ENCODE peak calls at places on chromosomes 12 and 14, in six cellular contexts. E is astrocyte, O is esophagus squamous epithelium, I is A549, M is fibroblast of villous mesenchyme, S is WERI-Rb-1. A is an unnamed sample.
A peak's percentile ranks its signal among the peaks of the same experiment; 100 is the strongest.

GRCh38 chr14:71554959-71555612 is 377.1 kb upstream of the RGS6 start:
- DNase-seq in S (no peak), I (no peak), E (no peak), M (peak; percentile 25), O (no peak), A (no peak)

GRCh38 chr12:129949652-129950051 is 45.8 kb upstream of the TMEM132D start:
- DNase-seq in S (peak; percentile 36), M (no peak), I (no peak), O (no peak), E (no peak), A (no peak)

GRCh38 chr12:2341051-2341751 is 288.4 kb downstream of the CACNA1C start:
- DNase-seq in O (no peak), I (no peak), E (no peak), M (no peak), S (no peak), A (no peak)

GRCh38 chr12:47377414-47378221 is 297.9 kb upstream of the AMIGO2 start:
- DNase-seq in O (peak; percentile 13), S (no peak), M (peak; percentile 99), E (peak; percentile 100), I (peak; percentile 90), A (no peak)

GRCh38 chr12:67430708-67431335 is 161.7 kb downstream of the CAND1 start:
- DNase-seq in E (no peak), S (no peak), M (peak; percentile 57), O (no peak), I (no peak), A (no peak)

GRCh38 chr14:92589213-92589852 is 75.8 kb downstream of the RIN3 start:
- DNase-seq in S (peak; percentile 24), I (no peak), E (no peak), O (no peak), M (peak; percentile 64), A (no peak)

GRCh38 chr14:71754422-71755095 is 177.7 kb upstream of the RGS6 start:
- DNase-seq in O (no peak), E (no peak), M (no peak), S (no peak), I (no peak), A (peak; percentile 71)

GRCh38 chr12:101040936-101041335 is 169.1 kb downstream of the SLC5A8 start:
- DNase-seq in E (no peak), I (no peak), O (no peak), S (no peak), M (peak; percentile 12), A (no peak)

GRCh38 chr12:80031229-80031628 is 68.1 kb upstream of the OTOGL start:
- DNase-seq in M (no peak), O (no peak), E (no peak), I (no peak), S (no peak), A (no peak)

GRCh38 chr14:24430682-24431568 is 1.2 kb downstream of the KHNYN start:
- DNase-seq in M (peak; percentile 66), E (no peak), S (no peak), I (no peak), O (no peak), A (peak; percentile 23)

GRCh38 chr14:90592655-90593054 is 195.8 kb downstream of the CALM1 start:
- DNase-seq in M (no peak), I (no peak), E (no peak), S (no peak), O (no peak), A (no peak)

GRCh38 chr12:958449-959123 is 9.1 kb upstream of the RAD52 start:
- DNase-seq in O (no peak), E (peak; percentile 17), S (no peak), I (no peak), M (no peak), A (no peak)

GRCh38 chr12:111048991-111049390 is 128.6 kb upstream of the MYL2 start:
- DNase-seq in M (no peak), E (no peak), S (no peak), O (no peak), I (no peak), A (no peak)

GRCh38 chr12:16668198-16668597 is 62.2 kb upstream of the LMO3 start:
- DNase-seq in M (no peak), O (no peak), S (no peak), I (no peak), E (no peak), A (no peak)

GRCh38 chr12:121535150-121536057 is 45.4 kb downstream of the KDM2B start:
- DNase-seq in M (no peak), S (no peak), O (no peak), I (no peak), E (no peak), A (no peak)
- TF ChIP-seq CTCF in M (no peak), S (no peak), O (no peak), I (no peak), E (no peak), A (no peak)

DNA sequence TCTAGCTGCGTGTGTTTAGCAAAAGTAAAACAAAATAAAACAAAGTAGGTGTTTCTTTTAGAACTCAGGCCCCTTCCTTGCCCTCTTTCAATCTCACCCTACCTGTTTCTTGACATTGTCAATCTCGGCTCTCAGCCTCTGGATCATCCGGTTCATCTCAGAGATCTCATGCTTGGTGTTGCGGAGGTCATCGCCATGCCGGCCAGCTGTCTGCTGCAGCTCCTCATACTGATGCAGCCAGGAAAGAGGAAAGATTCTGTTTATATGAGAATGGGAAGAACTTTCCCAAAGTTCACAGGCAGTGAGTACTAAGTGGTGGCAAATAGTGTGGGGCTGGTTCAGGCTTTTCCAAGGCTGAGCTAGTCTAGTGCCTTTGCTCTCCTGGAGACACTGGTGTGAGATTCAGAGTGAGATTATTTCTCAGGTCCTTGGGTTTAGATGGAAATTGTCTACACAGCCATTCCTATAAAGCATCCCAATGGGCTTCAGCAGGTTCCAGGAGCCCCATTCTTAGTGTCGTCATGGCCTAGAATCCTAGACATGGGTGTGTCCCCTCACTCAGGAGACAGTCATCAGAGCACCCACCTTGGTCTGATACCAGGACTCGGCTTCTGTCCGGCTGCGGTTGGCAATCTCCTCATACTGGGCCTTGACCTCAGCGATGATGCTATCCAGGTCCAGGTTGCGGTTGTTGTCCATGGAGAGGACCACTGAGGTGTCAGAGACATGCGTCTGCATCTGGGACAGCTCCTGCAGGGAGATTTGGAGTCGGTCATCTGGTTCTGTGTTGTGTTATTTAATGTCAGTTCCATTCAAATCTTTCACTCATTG is 3.0 kb downstream of the KRT5 start:
- DNase-seq in E (no peak), O (no peak), S (no peak), M (no peak), I (no peak), A (no peak)
- TF ChIP-seq CTCF in E (no peak), O (no peak), S (no peak), M (no peak), I (no peak), A (no peak)

GRCh38 chr12:92608418-92609091 is 94.2 kb upstream of the PLEKHG7 start:
- DNase-seq in E (peak; percentile 33), O (no peak), I (peak; percentile 27), S (no peak), M (peak; percentile 63), A (no peak)
- TF ChIP-seq CTCF in E (peak; percentile 69), O (peak; percentile 38), I (peak; percentile 67), S (peak; percentile 43), M (peak; percentile 66), A (peak; percentile 30)

DNA sequence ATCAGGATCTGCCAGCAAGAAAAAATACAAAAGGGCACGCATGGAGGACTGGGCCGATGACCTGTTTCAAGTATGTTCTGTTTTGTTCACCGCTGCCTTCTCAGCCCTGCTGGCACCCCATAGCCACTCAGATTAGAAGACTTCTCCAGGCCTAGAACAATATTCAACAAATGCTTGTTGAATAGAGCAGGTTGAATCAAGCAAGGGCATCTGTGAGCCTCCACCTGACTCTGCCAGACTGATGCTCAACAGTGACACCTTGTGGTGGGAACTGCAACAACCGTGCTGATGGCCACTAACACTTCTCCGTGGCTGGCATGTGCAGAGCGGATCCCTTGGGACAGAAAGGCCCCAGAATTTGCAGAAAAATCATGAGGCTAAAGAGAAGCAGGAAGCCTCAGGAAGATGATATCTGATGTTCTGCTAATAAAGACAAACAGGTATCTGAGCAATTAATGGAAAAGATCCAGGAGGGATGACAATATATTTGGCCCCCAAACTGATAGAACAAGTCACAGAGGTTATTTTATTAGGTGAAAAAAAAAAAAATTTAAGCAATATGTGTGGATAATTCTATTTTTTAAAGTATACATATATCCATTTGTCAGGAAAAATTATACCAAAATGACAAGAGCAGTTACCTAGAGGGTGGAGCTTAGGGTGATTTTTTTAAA is 114.3 kb downstream of the KSR2 start:
- DNase-seq in M (peak; percentile 33), I (peak; percentile 55), O (no peak), E (peak; percentile 13), S (peak; percentile 75), A (peak; percentile 82)
- TF ChIP-seq CTCF in M (peak; percentile 73), I (peak; percentile 65), O (peak; percentile 41), E (peak; percentile 74), S (peak; percentile 94), A (peak; percentile 79)

GRCh38 chr14:80215756-80216581 is 4.7 kb upstream of the DIO2 start:
- DNase-seq in I (peak; percentile 87), S (no peak), M (no peak), E (peak; percentile 63), O (no peak), A (no peak)
- TF ChIP-seq CTCF in I (no peak), S (no peak), M (no peak), E (no peak), O (no peak), A (no peak)

GRCh38 chr12:31931796-31932715 is 27.2 kb upstream of the RESF1 start:
- DNase-seq in E (no peak), S (no peak), M (peak; percentile 83), I (no peak), O (no peak), A (no peak)
- TF ChIP-seq CTCF in E (no peak), S (peak; percentile 4), M (no peak), I (no peak), O (no peak), A (no peak)

GRCh38 chr14:86310148-86310547 is 780.2 kb downstream of the FLRT2 start:
- DNase-seq in I (no peak), E (no peak), M (no peak), S (no peak), O (no peak), A (no peak)

GRCh38 chr14:86311151-86311550 is 781.2 kb downstream of the FLRT2 start:
- DNase-seq in E (no peak), O (no peak), I (no peak), S (no peak), M (no peak), A (no peak)
- TF ChIP-seq CTCF in E (no peak), O (no peak), I (no peak), S (no peak), M (no peak), A (no peak)

GRCh38 chr14:84579292-84579691 is 950.7 kb upstream of the FLRT2 start:
- DNase-seq in I (no peak), O (no peak), S (no peak), M (no peak), E (no peak), A (no peak)
- TF ChIP-seq CTCF in I (no peak), O (no peak), S (no peak), M (no peak), E (no peak), A (no peak)